ENCODE peak calls at places on chromosomes 12 and 14, in eight cellular contexts. One of them, this sample, is unnamed.
A peak's percentile ranks its signal among the peaks of the same experiment; 100 is the strongest.

GRCh38 chr14:55645845-55646832 is 66.1 kb downstream of the KTN1 start:
- DNase-seq in tibial nerve: no peak
- DNase-seq in HCT116: no peak
- DNase-seq in IMR-90: no peak
- DNase-seq in transverse colon: no peak
- DNase-seq in adrenal gland: no peak
- DNase-seq in esophagus squamous epithelium: no peak
- DNase-seq in gastrocnemius medialis: no peak
- DNase-seq in this sample: no peak

GRCh38 chr12:26767116-26767515 is 65.9 kb downstream of the ITPR2 start:
- DNase-seq in tibial nerve: no peak
- DNase-seq in HCT116: no peak
- DNase-seq in IMR-90: no peak
- DNase-seq in transverse colon: no peak
- DNase-seq in adrenal gland: no peak
- DNase-seq in esophagus squamous epithelium: no peak
- DNase-seq in gastrocnemius medialis: no peak
- DNase-seq in this sample: no peak

GRCh38 chr12:125360540-125360939 is 295.3 kb downstream of the AACS start:
- DNase-seq in tibial nerve: no peak
- DNase-seq in HCT116: no peak
- DNase-seq in IMR-90: no peak
- DNase-seq in transverse colon: no peak
- DNase-seq in adrenal gland: no peak
- DNase-seq in esophagus squamous epithelium: no peak
- DNase-seq in gastrocnemius medialis: no peak
- DNase-seq in this sample: peak; percentile 68

GRCh38 chr12:56565510-56566101 is 44.0 kb downstream of the RBMS2 start:
- DNase-seq in tibial nerve: peak; percentile 56
- DNase-seq in HCT116: no peak
- DNase-seq in IMR-90: peak; percentile 77
- DNase-seq in transverse colon: peak; percentile 76
- DNase-seq in adrenal gland: peak; percentile 58
- DNase-seq in esophagus squamous epithelium: no peak
- DNase-seq in gastrocnemius medialis: peak; percentile 29
- DNase-seq in this sample: no peak

GRCh38 chr14:51092965-51093364 is 1.9 kb downstream of the TRIM9 start:
- DNase-seq in tibial nerve: no peak
- DNase-seq in HCT116: no peak
- DNase-seq in IMR-90: no peak
- DNase-seq in transverse colon: no peak
- DNase-seq in adrenal gland: no peak
- DNase-seq in esophagus squamous epithelium: no peak
- DNase-seq in gastrocnemius medialis: no peak
- DNase-seq in this sample: no peak

GRCh38 chr12:122921917-122922316 is 26.0 kb upstream of the VPS37B start:
- DNase-seq in tibial nerve: no peak
- DNase-seq in HCT116: no peak
- DNase-seq in IMR-90: no peak
- DNase-seq in transverse colon: peak; percentile 59
- DNase-seq in adrenal gland: no peak
- DNase-seq in esophagus squamous epithelium: no peak
- DNase-seq in gastrocnemius medialis: no peak
- DNase-seq in this sample: no peak

GRCh38 chr12:46403732-46404097 is 31.1 kb upstream of the SLC38A2 start:
- DNase-seq in tibial nerve: no peak
- DNase-seq in HCT116: no peak
- DNase-seq in IMR-90: no peak
- DNase-seq in transverse colon: no peak
- DNase-seq in adrenal gland: no peak
- DNase-seq in esophagus squamous epithelium: no peak
- DNase-seq in gastrocnemius medialis: no peak
- DNase-seq in this sample: no peak

GRCh38 chr14:32606297-32606696 is 277.2 kb downstream of the AKAP6 start:
- DNase-seq in tibial nerve: no peak
- DNase-seq in HCT116: no peak
- DNase-seq in IMR-90: no peak
- DNase-seq in transverse colon: no peak
- DNase-seq in adrenal gland: no peak
- DNase-seq in esophagus squamous epithelium: no peak
- DNase-seq in gastrocnemius medialis: no peak
- DNase-seq in this sample: no peak

GRCh38 chr14:59870277-59871165 is at the start of gene RTN1:
- DNase-seq in tibial nerve: peak; percentile 23
- DNase-seq in HCT116: no peak
- DNase-seq in IMR-90: peak; percentile 29
- DNase-seq in transverse colon: peak; percentile 25
- DNase-seq in adrenal gland: peak; percentile 60
- DNase-seq in esophagus squamous epithelium: no peak
- DNase-seq in gastrocnemius medialis: peak; percentile 20
- DNase-seq in this sample: no peak

GRCh38 chr12:104680070-104680469 is 223.3 kb downstream of the CHST11 start:
- DNase-seq in tibial nerve: no peak
- DNase-seq in HCT116: peak; percentile 13
- DNase-seq in IMR-90: peak; percentile 22
- DNase-seq in transverse colon: no peak
- DNase-seq in adrenal gland: no peak
- DNase-seq in esophagus squamous epithelium: no peak
- DNase-seq in gastrocnemius medialis: no peak
- DNase-seq in this sample: no peak

GRCh38 chr12:122880668-122881067 is 15.3 kb downstream of the VPS37B start:
- DNase-seq in tibial nerve: no peak
- DNase-seq in HCT116: no peak
- DNase-seq in IMR-90: peak; percentile 51
- DNase-seq in transverse colon: no peak
- DNase-seq in adrenal gland: no peak
- DNase-seq in esophagus squamous epithelium: no peak
- DNase-seq in gastrocnemius medialis: no peak
- DNase-seq in this sample: no peak

GRCh38 chr14:22163051-22163450 is 426.0 kb downstream of the DAD1 start:
- DNase-seq in tibial nerve: no peak
- DNase-seq in HCT116: no peak
- DNase-seq in IMR-90: peak; percentile 45
- DNase-seq in transverse colon: no peak
- DNase-seq in adrenal gland: no peak
- DNase-seq in esophagus squamous epithelium: no peak
- DNase-seq in gastrocnemius medialis: no peak
- DNase-seq in this sample: no peak

GRCh38 chr14:60968099-60968498 is 12.8 kb downstream of the TRMT5 start:
- DNase-seq in tibial nerve: no peak
- DNase-seq in HCT116: no peak
- DNase-seq in IMR-90: no peak
- DNase-seq in transverse colon: no peak
- DNase-seq in adrenal gland: no peak
- DNase-seq in esophagus squamous epithelium: no peak
- DNase-seq in gastrocnemius medialis: no peak
- DNase-seq in this sample: no peak

GRCh38 chr14:90287791-90288190 is 31.4 kb downstream of the PSMC1 start:
- DNase-seq in tibial nerve: no peak
- DNase-seq in HCT116: no peak
- DNase-seq in IMR-90: no peak
- DNase-seq in transverse colon: no peak
- DNase-seq in adrenal gland: no peak
- DNase-seq in esophagus squamous epithelium: no peak
- DNase-seq in gastrocnemius medialis: no peak
- DNase-seq in this sample: no peak

GRCh38 chr14:73241481-73242165 is 4.3 kb downstream of the PAPLN start:
- DNase-seq in tibial nerve: no peak
- DNase-seq in HCT116: no peak
- DNase-seq in IMR-90: no peak
- DNase-seq in transverse colon: no peak
- DNase-seq in adrenal gland: no peak
- DNase-seq in esophagus squamous epithelium: no peak
- DNase-seq in gastrocnemius medialis: no peak
- DNase-seq in this sample: no peak
- H3K27me3 ChIP-seq in tibial nerve: peaks cover 13% of the 10 kb centered on the region
- H3K27me3 ChIP-seq in HCT116: no peaks in the 10 kb centered on the region
- H3K27me3 ChIP-seq in IMR-90: peaks cover 35% of the 10 kb centered on the region
- H3K27me3 ChIP-seq in transverse colon: peaks cover 37% of the 10 kb centered on the region
- H3K27me3 ChIP-seq in adrenal gland: peaks cover 7% of the 10 kb centered on the region
- H3K27me3 ChIP-seq in esophagus squamous epithelium: no peaks in the 10 kb centered on the region
- H3K27me3 ChIP-seq in gastrocnemius medialis: peaks cover 51% of the 10 kb centered on the region
- H3K27me3 ChIP-seq in this sample: no peaks in the 10 kb centered on the region

GRCh38 chr14:94613720-94614644 is 1.8 kb downstream of the SERPINA3 start:
- DNase-seq in tibial nerve: no peak
- DNase-seq in HCT116: no peak
- DNase-seq in IMR-90: no peak
- DNase-seq in transverse colon: no peak
- DNase-seq in adrenal gland: no peak
- DNase-seq in esophagus squamous epithelium: no peak
- DNase-seq in gastrocnemius medialis: no peak
- DNase-seq in this sample: no peak

GRCh38 chr14:94614802-94615201 is 2.6 kb downstream of the SERPINA3 start:
- DNase-seq in tibial nerve: no peak
- DNase-seq in HCT116: no peak
- DNase-seq in IMR-90: no peak
- DNase-seq in transverse colon: no peak
- DNase-seq in adrenal gland: no peak
- DNase-seq in esophagus squamous epithelium: no peak
- DNase-seq in gastrocnemius medialis: no peak
- DNase-seq in this sample: no peak

GRCh38 chr14:94611179-94611578 is 1.0 kb upstream of the SERPINA3 start:
- DNase-seq in tibial nerve: no peak
- DNase-seq in HCT116: no peak
- DNase-seq in IMR-90: no peak
- DNase-seq in transverse colon: no peak
- DNase-seq in adrenal gland: no peak
- DNase-seq in esophagus squamous epithelium: no peak
- DNase-seq in gastrocnemius medialis: no peak
- DNase-seq in this sample: no peak

GRCh38 chr14:94612174-94612573 is at the start of gene SERPINA3:
- DNase-seq in tibial nerve: peak; percentile 59
- DNase-seq in HCT116: no peak
- DNase-seq in IMR-90: peak; percentile 7
- DNase-seq in transverse colon: no peak
- DNase-seq in adrenal gland: no peak
- DNase-seq in esophagus squamous epithelium: no peak
- DNase-seq in gastrocnemius medialis: no peak
- DNase-seq in this sample: no peak

DNA sequence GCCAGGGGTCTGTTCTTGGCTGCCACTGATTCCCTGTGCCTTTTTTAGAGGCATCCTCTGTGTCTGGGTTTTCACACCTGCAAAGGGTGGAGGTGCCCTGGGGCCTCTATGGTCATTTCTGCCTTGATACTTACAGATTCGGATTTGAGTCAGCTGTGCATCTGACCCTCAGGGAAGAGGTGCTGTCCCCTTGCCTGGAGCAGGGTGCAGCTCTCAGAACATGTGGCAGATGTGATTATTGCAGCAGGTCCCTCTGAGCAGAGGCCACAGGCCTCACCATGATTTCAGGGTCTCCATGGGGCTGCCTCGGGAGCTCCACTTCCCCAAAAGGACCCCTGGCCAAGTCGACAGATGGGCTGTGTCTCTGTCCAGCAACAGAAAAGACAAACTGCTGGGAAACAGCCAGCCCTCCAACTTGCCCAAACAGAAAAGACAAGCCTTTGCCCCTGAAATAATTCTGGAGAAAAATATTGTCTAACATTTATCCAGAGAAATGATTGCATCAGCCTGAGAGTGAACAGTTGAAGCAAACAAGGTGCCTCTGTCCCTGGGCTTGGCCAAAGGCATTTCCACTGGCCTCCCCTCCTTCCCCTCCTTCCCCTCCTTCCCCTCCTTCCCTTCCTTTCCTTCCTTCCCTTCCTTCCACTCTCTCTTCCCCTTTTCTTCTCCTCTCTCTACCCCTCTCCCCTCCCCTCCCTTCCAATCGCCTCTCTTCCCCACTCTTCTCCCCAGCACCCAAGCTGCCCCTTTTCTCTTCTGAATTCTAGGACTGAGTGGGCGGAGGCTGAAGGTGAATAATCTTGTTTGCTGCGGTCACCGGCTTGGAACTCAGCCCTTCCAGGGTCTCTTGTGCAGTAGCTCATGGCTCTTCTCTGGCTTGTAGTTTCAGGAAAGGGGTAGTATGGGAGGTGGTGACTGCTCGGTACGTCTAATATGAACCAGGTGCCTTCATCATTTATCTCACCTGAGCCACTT is 676 bp downstream of the SERPINA3 start:
- DNase-seq in tibial nerve: no peak
- DNase-seq in HCT116: no peak
- DNase-seq in IMR-90: peak; percentile 28
- DNase-seq in transverse colon: no peak
- DNase-seq in adrenal gland: no peak
- DNase-seq in esophagus squamous epithelium: no peak
- DNase-seq in gastrocnemius medialis: no peak
- DNase-seq in this sample: no peak
- TF ChIP-seq POLR2A in tibial nerve: no peak
- TF ChIP-seq POLR2A in HCT116: no peak
- TF ChIP-seq POLR2A in IMR-90: no peak
- TF ChIP-seq POLR2A in transverse colon: no peak
- TF ChIP-seq POLR2A in adrenal gland: no peak
- TF ChIP-seq POLR2A in esophagus squamous epithelium: no peak
- TF ChIP-seq POLR2A in gastrocnemius medialis: no peak
- TF ChIP-seq POLR2A in this sample: no peak

DNA sequence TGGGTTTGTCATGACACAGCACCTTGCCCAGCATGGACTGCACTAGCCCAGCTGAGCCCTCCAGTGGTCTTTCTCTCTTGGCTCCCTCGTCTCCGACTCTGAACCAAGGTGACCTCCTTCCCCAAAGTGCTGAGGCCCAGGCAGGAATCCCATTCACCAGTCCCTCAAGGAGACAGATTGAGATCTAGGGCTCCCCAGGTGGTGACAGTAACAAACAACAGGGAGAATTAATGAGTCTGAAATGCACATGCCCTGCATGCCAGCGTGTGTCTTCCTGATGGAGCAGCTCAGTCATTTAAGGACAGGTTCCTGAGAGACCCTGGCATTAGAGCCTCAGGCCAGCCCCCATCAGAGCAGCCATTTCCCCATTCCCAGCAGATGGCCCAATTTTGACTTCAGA is 51.4 kb upstream of the OAS1 start:
- DNase-seq in tibial nerve: no peak
- DNase-seq in HCT116: peak; percentile 12
- DNase-seq in IMR-90: no peak
- DNase-seq in transverse colon: no peak
- DNase-seq in adrenal gland: no peak
- DNase-seq in esophagus squamous epithelium: no peak
- DNase-seq in gastrocnemius medialis: no peak
- DNase-seq in this sample: no peak
- TF ChIP-seq CTCF in tibial nerve: no peak
- TF ChIP-seq CTCF in HCT116: peak; percentile 54
- TF ChIP-seq CTCF in IMR-90: no peak
- TF ChIP-seq CTCF in transverse colon: no peak
- TF ChIP-seq CTCF in adrenal gland: no peak
- TF ChIP-seq CTCF in esophagus squamous epithelium: no peak
- TF ChIP-seq CTCF in gastrocnemius medialis: no peak
- TF ChIP-seq CTCF in this sample: no peak

DNA sequence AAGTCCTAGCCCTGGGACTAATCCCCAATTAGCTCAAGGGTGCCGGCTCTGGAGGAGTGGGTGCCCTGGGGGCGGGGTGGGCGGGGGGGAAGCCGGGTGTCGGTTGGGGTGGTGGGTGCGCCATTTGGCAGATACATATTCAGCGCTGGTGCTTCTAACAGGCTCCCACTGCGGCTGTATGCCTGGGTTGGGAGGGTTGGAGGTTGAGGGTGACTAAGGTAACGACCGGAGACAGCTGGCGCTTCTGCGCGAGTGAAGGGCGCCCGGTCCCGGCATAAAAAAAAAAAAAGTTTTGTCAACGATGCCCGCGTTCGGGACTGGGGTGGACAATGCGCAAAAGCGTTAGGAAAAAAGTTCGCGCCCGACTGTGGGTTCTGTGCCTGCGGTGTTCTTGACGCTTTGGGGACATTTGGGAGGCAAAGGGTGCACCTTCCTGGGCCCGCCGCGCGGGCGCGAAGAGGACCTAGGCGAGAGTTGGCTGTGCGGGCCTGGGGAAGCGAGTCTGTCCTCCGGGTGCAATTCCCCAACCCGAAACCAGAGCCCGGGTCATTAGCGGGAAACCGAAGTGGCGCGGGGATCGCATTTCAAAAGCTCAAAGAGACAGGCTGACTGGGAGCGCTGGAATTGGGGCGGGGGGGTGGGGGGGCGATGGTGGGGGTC is 19.2 kb downstream of the TBX3 start:
- DNase-seq in tibial nerve: no peak
- DNase-seq in HCT116: no peak
- DNase-seq in IMR-90: no peak
- DNase-seq in transverse colon: no peak
- DNase-seq in adrenal gland: no peak
- DNase-seq in esophagus squamous epithelium: no peak
- DNase-seq in gastrocnemius medialis: no peak
- DNase-seq in this sample: no peak
- H3K27me3 ChIP-seq in tibial nerve: peaks cover 41% of the 10 kb centered on the region
- H3K27me3 ChIP-seq in HCT116: no peaks in the 10 kb centered on the region
- H3K27me3 ChIP-seq in IMR-90: no peaks in the 10 kb centered on the region
- H3K27me3 ChIP-seq in transverse colon: peaks cover 76% of the 10 kb centered on the region
- H3K27me3 ChIP-seq in adrenal gland: no peaks in the 10 kb centered on the region
- H3K27me3 ChIP-seq in esophagus squamous epithelium: peaks cover 5% of the 10 kb centered on the region
- H3K27me3 ChIP-seq in gastrocnemius medialis: peaks cover 20% of the 10 kb centered on the region
- H3K27me3 ChIP-seq in this sample: no peaks in the 10 kb centered on the region

This sample was measured in esophagus muscularis mucosa.